ENCODE peak calls at places on chromosomes 11 and 22, in six cellular contexts. F is AG09309, G is esophagus squamous epithelium, V is endodermal cell, R is uterus, A is K562. M is an unnamed sample.

GRCh38 chr11:93537767-93538261 is 5.4 kb downstream of the SMCO4 start:
- DNase-seq in F (no peak), A (no peak), G (no peak), V (no peak), R (peak; percentile 51), M (no peak)

GRCh38 chr22:26852176-26852575 is 194.8 kb downstream of the MIAT start:
- DNase-seq in F (no peak), V (peak; percentile 94), R (no peak), A (peak; percentile 39), G (no peak), M (no peak)

GRCh38 chr11:2248242-2248641 is 22.1 kb downstream of the ASCL2 start:
- DNase-seq in F (no peak), V (no peak), R (no peak), G (no peak), A (no peak), M (no peak)

GRCh38 chr11:2445948-2446551 is 1.2 kb downstream of the KCNQ1 start:
- DNase-seq in A (no peak), F (no peak), V (no peak), G (no peak), R (no peak), M (no peak)

GRCh38 chr11:46724088-46724487 is 5.1 kb downstream of the F2 start:
- DNase-seq in V (no peak), R (no peak), A (no peak), G (no peak), F (no peak), M (no peak)

GRCh38 chr11:111733009-111733408 is 33.2 kb downstream of the PPP2R1B start:
- DNase-seq in R (peak; percentile 74), A (no peak), F (peak; percentile 52), G (no peak), V (no peak), M (no peak)

GRCh38 chr11:134542401-134543143 is 130.5 kb upstream of the B3GAT1 start:
- DNase-seq in A (no peak), R (no peak), F (no peak), V (peak; percentile 54), G (no peak), M (no peak)

GRCh38 chr22:16949561-16949960 is 58.5 kb downstream of the GAB4 start:
- DNase-seq in F (no peak), G (no peak), R (no peak), V (no peak), A (no peak), M (no peak)

GRCh38 chr11:69295079-69295994 is 1.4 kb downstream of the MYEOV start:
- DNase-seq in F (no peak), V (no peak), G (no peak), A (no peak), R (no peak), M (no peak)

GRCh38 chr11:66360406-66361073 is 11.0 kb downstream of the SLC29A2 start:
- DNase-seq in G (no peak), V (no peak), R (no peak), A (no peak), F (no peak), M (no peak)

GRCh38 chr22:34072585-34072984 is 152.3 kb upstream of the LARGE1 start:
- DNase-seq in G (no peak), A (no peak), R (no peak), F (no peak), V (no peak), M (no peak)

GRCh38 chr22:37896939-37897338 is 9.2 kb upstream of the MICALL1 start:
- DNase-seq in G (no peak), V (no peak), A (no peak), F (no peak), R (no peak), M (no peak)

GRCh38 chr22:37894939-37895670 is 11.0 kb upstream of the MICALL1 start:
- DNase-seq in A (no peak), V (peak; percentile 86), R (no peak), G (no peak), F (no peak), M (no peak)

GRCh38 chr22:37897805-37898204 is 8.3 kb upstream of the MICALL1 start:
- DNase-seq in V (no peak), G (no peak), A (no peak), F (no peak), R (no peak), M (no peak)

GRCh38 chr22:37898441-37899181 is 7.5 kb upstream of the MICALL1 start:
- DNase-seq in V (peak; percentile 70), R (no peak), F (no peak), G (no peak), A (peak; percentile 13), M (no peak)

GRCh38 chr22:37896181-37896592 is 9.9 kb upstream of the MICALL1 start:
- DNase-seq in A (no peak), V (peak; percentile 68), G (no peak), F (no peak), R (no peak), M (no peak)
- H3K4me3 ChIP-seq in A (no peak overlapping the region), V (no peak overlapping the region), G (no peak overlapping the region), F (no peak overlapping the region), R (no peak overlapping the region), M (no peak overlapping the region)

GRCh38 chr11:131867457-131868257 is 497.2 kb downstream of the NTM start:
- DNase-seq in R (peak; percentile 55), F (peak; percentile 68), G (no peak), V (peak; percentile 92), A (no peak), M (peak; percentile 47)
- TF ChIP-seq CTCF in R (no peak), F (peak; percentile 96), G (peak; percentile 38), V (peak; percentile 85), A (no peak), M (peak; percentile 90)

GRCh38 chr11:120513436-120514315 is 2.1 kb downstream of the GRIK4 start:
- DNase-seq in V (no peak), G (no peak), A (no peak), R (no peak), F (no peak), M (no peak)

GRCh38 chr11:120510406-120511115 is 987 bp upstream of the GRIK4 start:
- DNase-seq in F (no peak), R (no peak), V (no peak), A (no peak), G (no peak), M (no peak)

GRCh38 chr11:120511116-120511803 is at the start of gene GRIK4:
- DNase-seq in A (peak; percentile 92), G (no peak), F (no peak), R (peak; percentile 84), V (peak; percentile 95), M (no peak)

GRCh38 chr11:120512727-120513435 is 1.3 kb downstream of the GRIK4 start:
- DNase-seq in G (no peak), R (no peak), A (no peak), V (no peak), F (no peak), M (no peak)

DNA sequence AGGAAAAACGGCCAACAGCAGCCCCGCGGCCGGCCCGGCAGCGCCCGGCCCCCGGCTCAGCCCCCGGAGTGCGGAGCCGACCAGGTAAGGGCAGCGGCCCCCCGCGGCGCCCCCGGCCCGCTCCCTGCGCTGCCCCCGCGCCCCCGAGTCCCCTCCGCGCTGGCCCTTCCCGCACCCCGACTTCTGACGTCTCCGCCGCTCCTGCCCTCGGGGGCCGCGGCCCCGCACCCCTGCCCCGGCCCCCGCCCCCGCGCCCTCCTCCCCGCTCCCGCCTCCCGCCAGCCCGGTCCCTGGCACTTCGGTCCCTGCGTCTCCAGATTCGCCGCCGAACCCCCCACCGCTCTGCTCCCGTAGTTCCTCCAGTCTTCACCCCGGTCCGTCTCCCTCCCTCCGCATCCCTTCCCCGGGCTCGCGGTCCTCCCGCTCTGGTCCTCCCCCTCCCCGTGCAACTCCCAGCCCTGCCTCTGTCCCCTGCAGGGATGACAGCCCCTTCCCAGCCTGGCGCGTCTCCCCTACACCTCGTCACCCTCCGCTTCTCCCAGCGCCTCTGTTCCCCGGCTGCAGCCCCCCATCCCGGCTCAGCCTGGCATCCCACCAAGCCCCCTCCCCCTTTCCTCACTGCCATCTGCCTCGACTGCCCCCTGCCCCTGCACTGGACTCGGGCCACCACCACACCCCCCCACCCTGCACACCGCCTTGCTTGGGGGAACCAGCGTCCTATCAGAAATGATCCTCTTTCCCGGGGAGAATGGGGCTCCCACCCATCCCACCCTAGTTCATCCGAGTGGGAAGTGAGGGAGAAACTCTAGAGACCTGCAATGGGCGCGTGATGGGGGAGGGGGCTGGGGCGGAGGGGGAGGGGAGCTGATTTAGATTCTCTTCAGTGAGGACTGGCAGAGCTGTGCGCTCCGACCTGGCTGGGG is 517 bp downstream of the GRIK4 start:
- DNase-seq in A (peak; percentile 35), V (peak; percentile 68), R (no peak), F (no peak), G (no peak), M (no peak)
- H3K4me3 ChIP-seq in A (peak overlapping the region; percentile 15), V (no peak overlapping the region), R (peak overlapping the region; percentile 0), F (no peak overlapping the region), G (peak overlapping the region; percentile 19), M (peak overlapping the region; percentile 33)

DNA sequence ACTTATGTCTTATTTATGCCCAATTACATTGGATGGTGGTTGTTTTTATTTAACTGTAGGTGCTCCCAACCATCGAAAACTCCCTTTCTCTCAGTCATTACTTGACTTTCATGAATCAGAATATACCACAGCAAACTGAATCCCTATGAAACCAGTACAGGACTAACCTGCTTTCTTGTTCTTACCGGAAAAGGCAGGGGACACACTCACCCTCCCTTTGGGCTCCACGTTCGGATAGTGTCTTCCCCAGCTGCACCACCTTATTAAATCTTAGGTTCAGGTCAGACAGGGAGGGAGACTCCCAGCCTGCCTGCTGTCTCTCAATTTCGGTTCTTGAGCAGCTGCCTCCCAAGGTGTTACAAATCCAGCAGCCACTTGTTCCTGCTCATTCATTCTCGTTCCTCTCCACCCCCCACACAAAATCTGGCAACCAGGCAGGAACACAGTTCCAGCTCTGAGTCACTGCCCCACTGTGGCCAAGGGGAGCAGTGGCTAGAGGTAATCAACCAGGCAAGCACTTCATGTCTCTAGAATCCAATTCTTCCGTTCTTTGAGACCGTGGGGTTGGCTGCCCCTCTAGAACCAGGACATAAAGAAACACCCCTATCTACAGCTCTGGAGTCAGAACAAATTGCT is 133.0 kb downstream of the PLEKHA7 start:
- DNase-seq in V (peak; percentile 83), A (peak; percentile 52), G (no peak), R (peak; percentile 32), F (no peak), M (no peak)
- TF ChIP-seq CTCF in V (peak; percentile 68), A (peak; percentile 60), G (peak; percentile 43), R (no peak), F (peak; percentile 8), M (peak; percentile 17)

M was measured in AG04449.